ENCODE peak calls at places on chromosome 17, in ten cellular contexts. M, P, L, R, O, X, W, J, E and Q are unnamed samples.

GRCh38 chr17:2030779-2031163 is 818 bp downstream of the DPH1 start:
- DNase-seq in M (no peak), P (no peak), L (no peak), R (no peak), O (no peak), X (no peak), W (no peak), J (no peak), E (no peak), Q (peak)

GRCh38 chr17:62891659-62892058 is 74.4 kb upstream of the TANC2 start:
- DNase-seq in M (no peak), P (no peak), L (no peak), R (no peak), O (no peak), X (no peak), W (no peak), J (no peak), E (no peak), Q (no peak)

GRCh38 chr17:77516902-77517301 is 376.1 kb downstream of the SEC14L1 start:
- DNase-seq in M (no peak), P (no peak), L (no peak), R (no peak), O (no peak), X (peak), W (no peak), J (peak), E (peak), Q (peak)

GRCh38 chr17:18920911-18921441 is 31.0 kb upstream of the SLC5A10 start:
- DNase-seq in M (no peak), P (no peak), L (no peak), R (peak), O (no peak), X (peak), W (no peak), J (peak), E (peak), Q (peak)

GRCh38 chr17:55420776-55421178 is 858 bp downstream of the MMD start:
- DNase-seq in M (peak), P (peak), L (peak), R (peak), O (peak), X (no peak), W (peak), J (peak), E (no peak), Q (no peak)

GRCh38 chr17:49358638-49359247 is 3.3 kb downstream of the ZNF652 start:
- DNase-seq in M (peak), P (no peak), L (no peak), R (no peak), O (no peak), X (no peak), W (no peak), J (no peak), E (no peak), Q (peak)

GRCh38 chr17:7235693-7236665 is 1.7 kb upstream of the DVL2 start:
- DNase-seq in M (no peak), P (no peak), L (peak), R (peak), O (no peak), X (peak), W (no peak), J (no peak), E (peak), Q (peak)

GRCh38 chr17:50201226-50201854 is at the start of gene COL1A1:
- DNase-seq in M (peak), P (no peak), L (peak), R (no peak), O (no peak), X (no peak), W (peak), J (no peak), E (peak), Q (peak)

GRCh38 chr17:27284811-27285415 is 9.0 kb upstream of the WSB1 start:
- DNase-seq in M (no peak), P (no peak), L (no peak), R (no peak), O (no peak), X (no peak), W (no peak), J (no peak), E (no peak), Q (no peak)

DNA sequence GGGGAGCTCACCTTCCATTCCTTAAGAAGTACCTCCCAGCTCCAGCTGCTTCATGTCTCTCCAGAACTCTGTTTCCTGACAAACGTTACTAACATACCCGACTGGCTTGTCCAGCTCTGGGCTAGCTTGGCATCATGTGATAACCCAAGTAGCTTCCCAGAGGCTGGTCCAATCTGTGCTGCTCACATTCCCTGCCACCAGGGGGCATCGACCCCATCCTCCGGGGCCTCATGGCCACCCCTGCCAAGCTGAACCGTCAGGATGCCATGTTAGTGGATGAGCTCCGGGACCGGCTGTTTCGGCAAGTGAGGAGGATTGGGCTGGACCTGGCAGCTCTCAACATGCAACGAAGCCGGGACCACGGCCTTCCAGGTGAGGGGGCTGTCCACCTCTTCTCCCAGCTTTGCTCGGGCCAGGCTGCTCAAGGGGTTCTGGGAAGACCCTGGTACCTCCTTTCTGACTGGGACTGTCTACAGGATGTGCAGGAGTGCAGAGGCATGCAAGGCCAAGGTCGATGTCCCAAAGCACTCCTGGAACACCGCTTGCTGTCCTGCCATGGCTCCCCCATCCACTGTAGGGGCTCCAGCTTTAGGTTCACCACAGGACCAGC is 7.6 kb downstream of the EPX start:
- DNase-seq in M (peak), P (peak), L (peak), R (peak), O (no peak), X (peak), W (peak), J (peak), E (peak), Q (peak)
- TF ChIP-seq CTCF in M (peak), P (peak), L (peak), R (no peak), O (no peak), X (peak), W (peak), J (peak), E (peak), Q (peak)

GRCh38 chr17:35982409-35983191 is 1.3 kb upstream of the CCL16 start:
- DNase-seq in M (no peak), P (no peak), L (no peak), R (no peak), O (no peak), X (no peak), W (no peak), J (no peak), E (no peak), Q (no peak)

GRCh38 chr17:35978346-35978745 is 3.0 kb downstream of the CCL16 start:
- DNase-seq in M (no peak), P (no peak), L (no peak), R (no peak), O (no peak), X (peak), W (no peak), J (no peak), E (no peak), Q (no peak)

GRCh38 chr17:35984140-35984539 is 2.4 kb downstream of the CCL14 start:
- DNase-seq in M (no peak), P (no peak), L (no peak), R (no peak), O (no peak), X (no peak), W (no peak), J (no peak), E (no peak), Q (no peak)

GRCh38 chr17:35981246-35981645 is at the start of gene CCL16:
- DNase-seq in M (no peak), P (no peak), L (no peak), R (no peak), O (no peak), X (no peak), W (no peak), J (no peak), E (no peak), Q (no peak)

GRCh38 chr17:35981908-35982330 is 622 bp upstream of the CCL16 start:
- DNase-seq in M (peak), P (no peak), L (no peak), R (no peak), O (no peak), X (no peak), W (no peak), J (no peak), E (no peak), Q (no peak)
- TF ChIP-seq CTCF in M (no peak), P (no peak), L (no peak), R (no peak), O (no peak), X (no peak), W (no peak), J (no peak), E (no peak), Q (no peak)

GRCh38 chr17:80802626-80803450 is 188.8 kb upstream of the CHMP6 start:
- DNase-seq in M (no peak), P (no peak), L (no peak), R (no peak), O (peak), X (no peak), W (no peak), J (no peak), E (no peak), Q (no peak)

GRCh38 chr17:80799553-80800403 is 191.9 kb upstream of the CHMP6 start:
- DNase-seq in M (no peak), P (no peak), L (no peak), R (no peak), O (no peak), X (no peak), W (no peak), J (peak), E (no peak), Q (no peak)

GRCh38 chr17:80803451-80804428 is 187.9 kb upstream of the CHMP6 start:
- DNase-seq in M (no peak), P (no peak), L (no peak), R (no peak), O (peak), X (no peak), W (no peak), J (no peak), E (no peak), Q (no peak)

GRCh38 chr17:80798595-80799552 is 192.8 kb upstream of the CHMP6 start:
- DNase-seq in M (no peak), P (no peak), L (no peak), R (no peak), O (no peak), X (no peak), W (no peak), J (no peak), E (no peak), Q (no peak)

GRCh38 chr17:80800775-80801391 is 190.8 kb upstream of the CHMP6 start:
- DNase-seq in M (no peak), P (no peak), L (no peak), R (no peak), O (no peak), X (no peak), W (no peak), J (no peak), E (no peak), Q (no peak)
- TF ChIP-seq CTCF in M (no peak), P (no peak), L (no peak), R (no peak), O (no peak), X (no peak), W (no peak), J (no peak), E (no peak), Q (no peak)

GRCh38 chr17:17567631-17568030 is 23.9 kb downstream of the PEMT start:
- DNase-seq in M (peak), P (no peak), L (peak), R (no peak), O (peak), X (no peak), W (peak), J (no peak), E (peak), Q (peak)

GRCh38 chr17:17564323-17564722 is 27.2 kb downstream of the PEMT start:
- DNase-seq in M (peak), P (no peak), L (no peak), R (no peak), O (no peak), X (no peak), W (no peak), J (no peak), E (no peak), Q (no peak)

GRCh38 chr17:17567114-17567513 is 24.4 kb downstream of the PEMT start:
- DNase-seq in M (no peak), P (no peak), L (no peak), R (no peak), O (no peak), X (no peak), W (no peak), J (no peak), E (no peak), Q (no peak)

GRCh38 chr17:17564896-17565295 is 26.6 kb downstream of the PEMT start:
- DNase-seq in M (no peak), P (no peak), L (no peak), R (no peak), O (no peak), X (no peak), W (no peak), J (no peak), E (no peak), Q (no peak)

DNA sequence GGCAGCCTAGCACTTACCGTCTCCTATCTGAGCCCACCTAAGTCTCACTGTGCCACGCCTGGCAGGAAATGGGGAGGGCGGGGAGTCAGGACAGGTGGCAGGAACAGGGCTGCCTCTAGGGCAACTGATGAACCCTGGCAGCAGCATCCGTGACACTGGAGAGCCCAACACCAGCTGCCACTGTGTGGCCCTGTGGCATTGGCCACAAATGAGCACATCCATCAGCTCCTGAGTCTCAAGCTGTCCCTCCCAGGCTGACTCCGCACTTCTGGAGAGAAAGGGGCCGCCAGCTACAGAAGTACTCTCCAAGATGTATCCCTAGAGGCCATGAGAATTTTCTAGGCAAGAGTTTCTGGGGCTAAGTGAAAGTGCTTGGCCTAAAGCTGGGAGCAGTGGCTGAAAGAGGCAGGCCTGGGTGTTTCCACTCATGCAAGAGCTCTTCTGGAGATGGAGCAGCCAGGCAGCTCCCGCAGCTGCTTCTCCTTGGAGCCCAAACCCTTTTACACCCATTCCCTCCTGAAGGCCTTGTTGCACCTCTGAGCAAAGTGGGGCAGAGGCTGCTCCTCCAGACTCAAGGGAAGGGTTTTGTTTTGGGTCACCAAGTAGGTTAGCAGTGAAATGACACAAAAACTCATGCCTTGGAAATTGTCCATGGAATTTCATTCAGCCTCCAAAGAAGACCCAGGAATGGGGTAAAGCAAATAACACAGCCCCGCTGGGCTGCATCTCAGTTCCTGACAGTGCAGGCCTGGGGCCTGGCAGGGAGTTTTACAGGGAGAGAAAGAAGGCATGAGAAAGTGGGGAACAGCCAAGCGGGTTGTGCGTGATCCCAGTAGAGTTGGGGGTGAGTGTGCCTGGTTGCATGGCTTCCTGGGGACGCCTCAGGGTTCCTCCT is 25.8 kb downstream of the PEMT start:
- DNase-seq in M (no peak), P (no peak), L (no peak), R (no peak), O (no peak), X (no peak), W (no peak), J (no peak), E (no peak), Q (peak)
- TF ChIP-seq CTCF in M (no peak), P (no peak), L (no peak), R (no peak), O (no peak), X (no peak), W (no peak), J (no peak), E (no peak), Q (no peak)

DNA sequence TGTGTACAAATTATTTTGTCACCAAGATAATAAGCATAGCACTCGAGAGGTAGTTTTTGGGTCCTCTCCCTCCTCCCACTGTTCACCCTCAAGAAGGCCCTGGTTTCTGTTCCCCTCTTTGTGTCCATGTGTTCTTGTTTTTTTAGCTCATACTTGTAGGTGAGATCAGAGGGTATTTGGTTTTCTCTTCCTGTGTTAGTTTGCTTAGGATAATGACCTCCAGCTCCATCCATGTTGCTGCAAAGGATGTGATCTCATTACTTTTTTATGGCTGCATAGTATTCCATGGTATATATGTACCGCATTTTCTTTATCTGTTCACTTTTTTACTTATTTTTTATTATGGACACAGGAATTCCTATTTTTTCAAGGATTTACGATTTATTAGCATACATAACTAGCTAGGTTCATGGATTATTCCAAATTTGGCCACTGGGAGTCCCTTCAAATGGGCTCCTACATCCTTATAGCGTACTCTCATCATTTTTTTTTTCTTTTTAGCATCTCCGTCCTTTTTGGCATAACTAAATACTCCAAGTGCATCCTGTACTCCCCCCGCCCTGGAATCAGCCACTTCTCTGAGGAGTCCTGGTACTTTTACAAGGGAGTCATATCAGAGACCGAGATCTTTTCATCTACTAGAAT is 7.3 kb downstream of the TADA2A start:
- DNase-seq in M (no peak), P (no peak), L (no peak), R (no peak), O (no peak), X (peak), W (no peak), J (no peak), E (peak), Q (peak)
- TF ChIP-seq CTCF in M (no peak), P (no peak), L (no peak), R (peak), O (no peak), X (peak), W (no peak), J (no peak), E (peak), Q (peak)

GRCh38 chr17:4555863-4556646 is 871 bp upstream of the MYBBP1A start:
- DNase-seq in M (no peak), P (no peak), L (no peak), R (no peak), O (no peak), X (no peak), W (no peak), J (no peak), E (no peak), Q (no peak)

GRCh38 chr17:4553669-4554068 is 1.5 kb downstream of the MYBBP1A start:
- DNase-seq in M (no peak), P (no peak), L (no peak), R (no peak), O (no peak), X (no peak), W (no peak), J (no peak), E (no peak), Q (no peak)

GRCh38 chr17:4556996-4557395 is 1.8 kb upstream of the MYBBP1A start:
- DNase-seq in M (no peak), P (no peak), L (no peak), R (no peak), O (no peak), X (no peak), W (no peak), J (no peak), E (no peak), Q (no peak)

GRCh38 chr17:4554441-4554996 is 665 bp downstream of the MYBBP1A start:
- DNase-seq in M (no peak), P (no peak), L (no peak), R (no peak), O (no peak), X (no peak), W (no peak), J (no peak), E (no peak), Q (no peak)

DNA sequence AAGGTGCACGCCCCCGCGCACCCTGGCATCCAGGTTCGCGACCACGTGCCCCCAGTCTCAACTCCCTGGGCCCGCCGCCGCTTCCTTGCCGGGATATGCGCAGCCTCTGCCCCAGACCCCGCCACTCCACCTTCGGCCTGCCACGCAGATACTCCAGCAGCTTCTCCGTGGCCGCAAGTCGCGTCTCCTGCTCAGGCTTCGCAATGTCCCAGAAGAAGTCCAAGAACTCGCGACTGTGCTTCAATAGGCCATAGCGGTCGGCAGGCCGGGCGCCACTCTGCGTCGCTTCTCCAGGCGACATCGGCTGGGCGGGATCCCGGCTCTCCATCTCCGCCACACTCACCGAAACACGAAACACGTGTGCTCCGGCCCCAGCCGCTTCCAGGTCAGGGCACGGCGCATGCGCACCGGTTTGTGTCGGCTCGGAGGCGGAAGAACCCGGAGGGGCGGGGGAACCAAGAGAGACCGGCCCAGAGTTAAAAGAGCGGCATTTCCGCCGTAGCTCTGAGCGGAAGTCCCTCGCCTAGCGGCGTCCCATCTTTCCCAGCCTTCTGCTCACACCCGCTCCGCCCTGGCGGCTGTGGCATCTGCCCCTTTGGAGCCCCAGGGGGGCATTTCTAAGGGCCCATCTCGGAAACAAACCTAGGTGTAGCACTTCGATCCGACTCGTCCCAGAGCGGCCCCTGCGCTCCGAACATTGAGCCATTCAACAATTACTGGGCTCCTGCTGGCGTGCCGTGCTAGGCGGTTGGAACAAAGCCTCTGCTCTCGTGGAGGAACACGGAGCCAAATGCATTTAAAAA is at the start of gene MYBBP1A:
- DNase-seq in M (peak), P (peak), L (peak), R (peak), O (peak), X (peak), W (peak), J (peak), E (peak), Q (peak)
- TF ChIP-seq CTCF in M (no peak), P (no peak), L (peak), R (no peak), O (peak), X (peak), W (peak), J (no peak), E (peak), Q (peak)